ENCODE peak calls at places on chromosomes 5 and 9, in four cellular contexts. One of them, this sample, is unnamed.

GRCh38 chr9:95270790-95271189 is 46.7 kb downstream of the FANCC start:
- DNase-seq in ELR: no peak
- DNase-seq in globus pallidus: no peak
- DNase-seq in NCI-H187 treated with DMSO at 0.1 percent for 48 hours: no peak
- DNase-seq in this sample: no peak

GRCh38 chr5:176995122-176995490 is 11.5 kb downstream of the UIMC1 start:
- DNase-seq in ELR: no peak
- DNase-seq in NCI-H187 treated with DMSO at 0.1 percent for 48 hours: no peak
- DNase-seq in globus pallidus: no peak
- DNase-seq in this sample: no peak

GRCh38 chr9:111064160-111064733 is 26.0 kb upstream of the LPAR1 start:
- DNase-seq in NCI-H187 treated with DMSO at 0.1 percent for 48 hours: no peak
- DNase-seq in globus pallidus: no peak
- DNase-seq in ELR: no peak
- DNase-seq in this sample: no peak

GRCh38 chr5:150410524-150411244 is 2.0 kb downstream of the CD74 start:
- DNase-seq in globus pallidus: peak; percentile 90
- DNase-seq in NCI-H187 treated with DMSO at 0.1 percent for 48 hours: no peak
- DNase-seq in ELR: peak; percentile 82
- DNase-seq in this sample: peak; percentile 62

GRCh38 chr5:1672396-1672795 is 127.2 kb downstream of the MRPL36 start:
- DNase-seq in globus pallidus: no peak
- DNase-seq in NCI-H187 treated with DMSO at 0.1 percent for 48 hours: no peak
- DNase-seq in ELR: no peak
- DNase-seq in this sample: no peak

GRCh38 chr9:110543631-110544051 is 35.9 kb downstream of the SVEP1 start:
- DNase-seq in ELR: no peak
- DNase-seq in globus pallidus: peak; percentile 46
- DNase-seq in NCI-H187 treated with DMSO at 0.1 percent for 48 hours: no peak
- DNase-seq in this sample: no peak

GRCh38 chr9:98230354-98230753 is 25.1 kb downstream of the TBC1D2 start:
- DNase-seq in NCI-H187 treated with DMSO at 0.1 percent for 48 hours: no peak
- DNase-seq in ELR: no peak
- DNase-seq in globus pallidus: no peak
- DNase-seq in this sample: no peak

GRCh38 chr5:54658014-54658413 is 140.5 kb downstream of the SNX18 start:
- DNase-seq in ELR: peak; percentile 85
- DNase-seq in globus pallidus: no peak
- DNase-seq in NCI-H187 treated with DMSO at 0.1 percent for 48 hours: no peak
- DNase-seq in this sample: no peak

GRCh38 chr9:37550781-37551180 is 25.4 kb downstream of the FBXO10 start:
- DNase-seq in ELR: peak; percentile 23
- DNase-seq in globus pallidus: no peak
- DNase-seq in NCI-H187 treated with DMSO at 0.1 percent for 48 hours: no peak
- DNase-seq in this sample: no peak

GRCh38 chr9:130669965-130670364 is 5.6 kb downstream of the PRDM12 start:
- DNase-seq in ELR: no peak
- DNase-seq in globus pallidus: no peak
- DNase-seq in NCI-H187 treated with DMSO at 0.1 percent for 48 hours: no peak
- DNase-seq in this sample: no peak

GRCh38 chr5:53253421-53253871 is 143.9 kb upstream of the MOCS2 start:
- DNase-seq in globus pallidus: no peak
- DNase-seq in NCI-H187 treated with DMSO at 0.1 percent for 48 hours: no peak
- DNase-seq in ELR: peak; percentile 86
- DNase-seq in this sample: no peak

GRCh38 chr5:108451269-108451668 is 69.4 kb upstream of the FBXL17 start:
- DNase-seq in globus pallidus: no peak
- DNase-seq in ELR: peak; percentile 26
- DNase-seq in NCI-H187 treated with DMSO at 0.1 percent for 48 hours: no peak
- DNase-seq in this sample: no peak

GRCh38 chr5:151008124-151008491 is 12.3 kb upstream of the GPX3 start:
- DNase-seq in globus pallidus: no peak
- DNase-seq in NCI-H187 treated with DMSO at 0.1 percent for 48 hours: no peak
- DNase-seq in ELR: no peak
- DNase-seq in this sample: no peak

GRCh38 chr9:22463205-22463604 is 16.6 kb downstream of the DMRTA1 start:
- DNase-seq in ELR: no peak
- DNase-seq in NCI-H187 treated with DMSO at 0.1 percent for 48 hours: no peak
- DNase-seq in globus pallidus: no peak
- DNase-seq in this sample: no peak

GRCh38 chr5:142962172-142962528 is 192.0 kb downstream of the ARHGAP26 start:
- DNase-seq in ELR: no peak
- DNase-seq in globus pallidus: no peak
- DNase-seq in NCI-H187 treated with DMSO at 0.1 percent for 48 hours: no peak
- DNase-seq in this sample: no peak

GRCh38 chr9:15711531-15712295 is 158.9 kb downstream of the CCDC171 start:
- DNase-seq in ELR: no peak
- DNase-seq in globus pallidus: no peak
- DNase-seq in NCI-H187 treated with DMSO at 0.1 percent for 48 hours: no peak
- DNase-seq in this sample: no peak

GRCh38 chr5:94849821-94850736 is 231.6 kb downstream of the SLF1 start:
- DNase-seq in NCI-H187 treated with DMSO at 0.1 percent for 48 hours: no peak
- DNase-seq in globus pallidus: peak; percentile 74
- DNase-seq in ELR: peak; percentile 66
- DNase-seq in this sample: peak; percentile 32

GRCh38 chr5:150780180-150780692 is 1.7 kb downstream of the SMIM3 start:
- DNase-seq in globus pallidus: no peak
- DNase-seq in ELR: peak; percentile 75
- DNase-seq in NCI-H187 treated with DMSO at 0.1 percent for 48 hours: no peak
- DNase-seq in this sample: no peak

GRCh38 chr5:135356522-135357318 is 42.3 kb downstream of the MACROH2A1 start:
- DNase-seq in ELR: no peak
- DNase-seq in NCI-H187 treated with DMSO at 0.1 percent for 48 hours: no peak
- DNase-seq in globus pallidus: no peak
- DNase-seq in this sample: no peak

GRCh38 chr5:155629597-155629996 is 616.0 kb downstream of the KIF4B start:
- DNase-seq in globus pallidus: no peak
- DNase-seq in NCI-H187 treated with DMSO at 0.1 percent for 48 hours: no peak
- DNase-seq in ELR: no peak
- DNase-seq in this sample: no peak

GRCh38 chr9:134554750-134555655 is 86.6 kb upstream of the COL5A1 start:
- DNase-seq in NCI-H187 treated with DMSO at 0.1 percent for 48 hours: no peak
- DNase-seq in ELR: peak; percentile 22
- DNase-seq in globus pallidus: no peak
- DNase-seq in this sample: no peak

GRCh38 chr9:105421154-105421553 is 26.7 kb upstream of the FSD1L start:
- DNase-seq in NCI-H187 treated with DMSO at 0.1 percent for 48 hours: no peak
- DNase-seq in globus pallidus: no peak
- DNase-seq in ELR: peak; percentile 18
- DNase-seq in this sample: no peak

GRCh38 chr5:55935371-55935770 is 59.4 kb downstream of the IL6ST start:
- DNase-seq in NCI-H187 treated with DMSO at 0.1 percent for 48 hours: no peak
- DNase-seq in ELR: no peak
- DNase-seq in globus pallidus: no peak
- DNase-seq in this sample: no peak

GRCh38 chr9:94084314-94084713 is at the start of gene PTPDC1:
- DNase-seq in NCI-H187 treated with DMSO at 0.1 percent for 48 hours: no peak
- DNase-seq in ELR: peak; percentile 60
- DNase-seq in globus pallidus: peak; percentile 95
- DNase-seq in this sample: no peak

GRCh38 chr9:35521708-35522107 is 31.8 kb downstream of the RUSC2 start:
- DNase-seq in NCI-H187 treated with DMSO at 0.1 percent for 48 hours: no peak
- DNase-seq in ELR: peak; percentile 53
- DNase-seq in globus pallidus: no peak
- DNase-seq in this sample: no peak

GRCh38 chr9:16062542-16063240 is 509.8 kb downstream of the CCDC171 start:
- DNase-seq in NCI-H187 treated with DMSO at 0.1 percent for 48 hours: no peak
- DNase-seq in ELR: peak; percentile 98
- DNase-seq in globus pallidus: no peak
- DNase-seq in this sample: no peak

GRCh38 chr5:96753848-96754247 is 53.9 kb downstream of the ERAP1 start:
- DNase-seq in ELR: no peak
- DNase-seq in NCI-H187 treated with DMSO at 0.1 percent for 48 hours: no peak
- DNase-seq in globus pallidus: no peak
- DNase-seq in this sample: no peak

GRCh38 chr9:107710988-107711387 is 221.4 kb upstream of the KLF4 start:
- DNase-seq in NCI-H187 treated with DMSO at 0.1 percent for 48 hours: no peak
- DNase-seq in globus pallidus: no peak
- DNase-seq in ELR: peak; percentile 13
- DNase-seq in this sample: no peak

GRCh38 chr5:89016741-89017312 is 133.8 kb upstream of the MEF2C start:
- DNase-seq in globus pallidus: no peak
- DNase-seq in NCI-H187 treated with DMSO at 0.1 percent for 48 hours: no peak
- DNase-seq in ELR: no peak
- DNase-seq in this sample: no peak

GRCh38 chr5:9898319-9898718 is 268.2 kb upstream of the TAS2R1 start:
- DNase-seq in NCI-H187 treated with DMSO at 0.1 percent for 48 hours: no peak
- DNase-seq in ELR: peak; percentile 60
- DNase-seq in globus pallidus: peak; percentile 37
- DNase-seq in this sample: no peak

GRCh38 chr9:132044176-132044880 is 35.3 kb downstream of the MED27 start:
- DNase-seq in ELR: no peak
- DNase-seq in globus pallidus: no peak
- DNase-seq in NCI-H187 treated with DMSO at 0.1 percent for 48 hours: no peak
- DNase-seq in this sample: no peak

GRCh38 chr5:81842795-81843377 is 92.0 kb upstream of the SSBP2 start:
- DNase-seq in ELR: no peak
- DNase-seq in NCI-H187 treated with DMSO at 0.1 percent for 48 hours: no peak
- DNase-seq in globus pallidus: no peak
- DNase-seq in this sample: no peak

GRCh38 chr9:105908069-105908468 is 213.7 kb downstream of the TMEM38B start:
- DNase-seq in ELR: peak; percentile 16
- DNase-seq in NCI-H187 treated with DMSO at 0.1 percent for 48 hours: no peak
- DNase-seq in globus pallidus: no peak
- DNase-seq in this sample: no peak

GRCh38 chr5:158320934-158321333 is 462.0 kb upstream of the CLINT1 start:
- DNase-seq in ELR: no peak
- DNase-seq in globus pallidus: no peak
- DNase-seq in NCI-H187 treated with DMSO at 0.1 percent for 48 hours: no peak
- DNase-seq in this sample: no peak

GRCh38 chr5:72443883-72444282 is 63.3 kb downstream of the ZNF366 start:
- DNase-seq in ELR: no peak
- DNase-seq in globus pallidus: no peak
- DNase-seq in NCI-H187 treated with DMSO at 0.1 percent for 48 hours: no peak
- DNase-seq in this sample: no peak

This sample was measured in NCI-H1436 treated with DMSO at 0.1 percent for 48 hours.